ENCODE peak calls at places on chromosomes 4 and X, in five cellular contexts. One of them, this sample, is unnamed.

GRCh38 chrX:39958850-39959249 is 138.9 kb downstream of the BCOR start:
- DNase-seq in cardiac muscle cell: no peak
- DNase-seq in OCI-LY7: no peak
- DNase-seq in esophagus squamous epithelium: no peak
- DNase-seq in cardiac fibroblast: no peak
- DNase-seq in this sample: no peak

GRCh38 chr4:80173387-80173786 is 23.9 kb upstream of the PRDM8 start:
- DNase-seq in cardiac muscle cell: no peak
- DNase-seq in OCI-LY7: peak; percentile 57
- DNase-seq in esophagus squamous epithelium: no peak
- DNase-seq in cardiac fibroblast: peak; percentile 91
- DNase-seq in this sample: no peak

GRCh38 chrX:74509989-74510388 is 88.7 kb downstream of the SLC16A2 start:
- DNase-seq in cardiac muscle cell: no peak
- DNase-seq in OCI-LY7: no peak
- DNase-seq in esophagus squamous epithelium: no peak
- DNase-seq in cardiac fibroblast: no peak
- DNase-seq in this sample: no peak

GRCh38 chr4:148704291-148704690 is 262.1 kb upstream of the NR3C2 start:
- DNase-seq in cardiac muscle cell: no peak
- DNase-seq in OCI-LY7: no peak
- DNase-seq in esophagus squamous epithelium: no peak
- DNase-seq in cardiac fibroblast: peak; percentile 7
- DNase-seq in this sample: no peak

GRCh38 chrX:118364261-118364660 is 18.4 kb downstream of the WDR44 start:
- DNase-seq in cardiac muscle cell: no peak
- DNase-seq in OCI-LY7: no peak
- DNase-seq in esophagus squamous epithelium: no peak
- DNase-seq in cardiac fibroblast: no peak
- DNase-seq in this sample: no peak

GRCh38 chr4:155342142-155342541 is 34.6 kb downstream of the MAP9 start:
- DNase-seq in cardiac muscle cell: no peak
- DNase-seq in OCI-LY7: no peak
- DNase-seq in esophagus squamous epithelium: no peak
- DNase-seq in cardiac fibroblast: peak; percentile 56
- DNase-seq in this sample: no peak

GRCh38 chrX:14389682-14390081 is 139.7 kb upstream of the GLRA2 start:
- DNase-seq in cardiac muscle cell: no peak
- DNase-seq in OCI-LY7: no peak
- DNase-seq in esophagus squamous epithelium: no peak
- DNase-seq in cardiac fibroblast: no peak
- DNase-seq in this sample: no peak

GRCh38 chr4:126386512-126386911 is 1071.8 kb downstream of the FAT4 start:
- DNase-seq in cardiac muscle cell: no peak
- DNase-seq in OCI-LY7: no peak
- DNase-seq in esophagus squamous epithelium: no peak
- DNase-seq in cardiac fibroblast: peak; percentile 13
- DNase-seq in this sample: no peak

GRCh38 chr4:76665139-76665538 is 230.1 kb downstream of the SHROOM3 start:
- DNase-seq in cardiac muscle cell: no peak
- DNase-seq in OCI-LY7: no peak
- DNase-seq in esophagus squamous epithelium: no peak
- DNase-seq in cardiac fibroblast: peak; percentile 37
- DNase-seq in this sample: no peak

GRCh38 chr4:128686032-128686465 is 123.5 kb upstream of the JADE1 start:
- DNase-seq in cardiac muscle cell: no peak
- DNase-seq in OCI-LY7: no peak
- DNase-seq in esophagus squamous epithelium: no peak
- DNase-seq in cardiac fibroblast: no peak
- DNase-seq in this sample: no peak

GRCh38 chr4:25913851-25914669 is at the start of gene SMIM20:
- DNase-seq in cardiac muscle cell: peak; percentile 93
- DNase-seq in OCI-LY7: peak; percentile 93
- DNase-seq in esophagus squamous epithelium: peak; percentile 60
- DNase-seq in cardiac fibroblast: peak; percentile 94
- DNase-seq in this sample: peak; percentile 86

GRCh38 chr4:172648471-172648870 is 520.1 kb upstream of the GALNT7 start:
- DNase-seq in cardiac muscle cell: no peak
- DNase-seq in OCI-LY7: no peak
- DNase-seq in esophagus squamous epithelium: no peak
- DNase-seq in cardiac fibroblast: peak; percentile 46
- DNase-seq in this sample: no peak

GRCh38 chr4:121658125-121658524 is 38.7 kb downstream of the ANXA5 start:
- DNase-seq in cardiac muscle cell: no peak
- DNase-seq in OCI-LY7: no peak
- DNase-seq in esophagus squamous epithelium: no peak
- DNase-seq in cardiac fibroblast: no peak
- DNase-seq in this sample: no peak

GRCh38 chr4:183430317-183430986 is 14.0 kb upstream of the CDKN2AIP start:
- DNase-seq in cardiac muscle cell: peak; percentile 6
- DNase-seq in OCI-LY7: peak; percentile 37
- DNase-seq in esophagus squamous epithelium: no peak
- DNase-seq in cardiac fibroblast: no peak
- DNase-seq in this sample: no peak

GRCh38 chr4:168183717-168184571 is 91.6 kb downstream of the ANXA10 start:
- DNase-seq in cardiac muscle cell: peak; percentile 42
- DNase-seq in OCI-LY7: peak; percentile 18
- DNase-seq in esophagus squamous epithelium: no peak
- DNase-seq in cardiac fibroblast: peak; percentile 66
- DNase-seq in this sample: no peak

GRCh38 chrX:104419926-104420325 is 146.1 kb upstream of the IL1RAPL2 start:
- DNase-seq in cardiac muscle cell: no peak
- DNase-seq in OCI-LY7: no peak
- DNase-seq in esophagus squamous epithelium: no peak
- DNase-seq in cardiac fibroblast: no peak
- DNase-seq in this sample: no peak

GRCh38 chrX:77431227-77431626 is 16.0 kb upstream of the FGF16 start:
- DNase-seq in cardiac muscle cell: no peak
- DNase-seq in OCI-LY7: peak; percentile 8
- DNase-seq in esophagus squamous epithelium: no peak
- DNase-seq in cardiac fibroblast: no peak
- DNase-seq in this sample: no peak

GRCh38 chrX:155293771-155294170 is 29.5 kb upstream of the RAB39B start:
- DNase-seq in cardiac muscle cell: no peak
- DNase-seq in OCI-LY7: no peak
- DNase-seq in esophagus squamous epithelium: no peak
- DNase-seq in cardiac fibroblast: no peak
- DNase-seq in this sample: no peak

GRCh38 chr4:3716876-3717235 is 49.3 kb upstream of the ADRA2C start:
- DNase-seq in cardiac muscle cell: no peak
- DNase-seq in OCI-LY7: no peak
- DNase-seq in esophagus squamous epithelium: no peak
- DNase-seq in cardiac fibroblast: no peak
- DNase-seq in this sample: no peak

GRCh38 chrX:22057667-22058066 is 25.5 kb downstream of the PHEX start:
- DNase-seq in cardiac muscle cell: no peak
- DNase-seq in OCI-LY7: no peak
- DNase-seq in esophagus squamous epithelium: no peak
- DNase-seq in cardiac fibroblast: no peak
- DNase-seq in this sample: no peak

GRCh38 chr4:110400071-110400470 is 75.9 kb upstream of the ENPEP start:
- DNase-seq in cardiac muscle cell: no peak
- DNase-seq in OCI-LY7: no peak
- DNase-seq in esophagus squamous epithelium: no peak
- DNase-seq in cardiac fibroblast: no peak
- DNase-seq in this sample: no peak

GRCh38 chr4:73222466-73223257 is 35.9 kb downstream of the ANKRD17 start:
- DNase-seq in cardiac muscle cell: peak; percentile 82
- DNase-seq in OCI-LY7: peak; percentile 73
- DNase-seq in esophagus squamous epithelium: peak; percentile 2
- DNase-seq in cardiac fibroblast: peak; percentile 96
- DNase-seq in this sample: peak; percentile 18

DNA sequence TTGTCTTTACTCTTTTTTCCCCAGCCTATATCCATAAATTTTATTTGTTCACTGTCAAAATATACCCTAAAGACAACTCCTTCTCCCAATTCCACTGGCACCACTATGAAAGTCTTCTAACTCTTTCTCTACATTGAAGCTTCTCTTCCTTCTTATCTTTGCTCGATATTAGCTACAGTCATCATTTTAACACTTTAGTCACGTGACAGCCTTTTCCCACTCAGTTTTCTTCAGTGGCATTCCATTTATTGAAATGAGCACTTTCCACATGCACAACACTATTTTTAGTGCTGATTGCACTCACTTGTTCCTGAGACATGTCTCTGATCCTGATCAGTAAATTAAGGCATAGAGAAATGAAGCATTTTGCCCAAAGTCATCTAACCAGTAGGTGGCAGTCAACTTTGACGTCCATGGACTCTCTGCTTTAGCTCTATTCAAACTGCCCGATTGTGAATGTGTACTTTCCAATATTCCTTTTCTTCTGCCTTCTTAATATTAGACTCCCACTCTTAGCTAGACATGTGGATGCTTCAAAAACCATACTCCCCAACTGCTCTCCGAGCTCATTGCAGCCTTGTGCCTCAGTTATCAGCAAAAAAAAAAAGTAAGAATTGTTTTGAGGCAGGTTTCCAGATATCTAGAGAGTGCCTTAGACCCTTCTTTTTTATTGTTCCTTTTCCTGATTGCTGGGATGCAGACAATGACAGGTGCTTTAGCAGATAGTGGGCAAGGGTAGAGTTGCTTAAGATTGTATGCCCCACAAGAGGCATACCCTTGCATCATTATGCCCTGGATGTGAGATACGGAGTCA is 394.4 kb upstream of the ADGRL3 start:
- DNase-seq in cardiac muscle cell: peak; percentile 51
- DNase-seq in OCI-LY7: peak; percentile 23
- DNase-seq in esophagus squamous epithelium: no peak
- DNase-seq in cardiac fibroblast: peak; percentile 65
- DNase-seq in this sample: peak; percentile 6
- TF ChIP-seq CTCF in cardiac muscle cell: peak; percentile 63
- TF ChIP-seq CTCF in OCI-LY7: peak; percentile 74
- TF ChIP-seq CTCF in esophagus squamous epithelium: peak; percentile 26
- TF ChIP-seq CTCF in cardiac fibroblast: peak; percentile 73
- TF ChIP-seq CTCF in this sample: peak; percentile 73

GRCh38 chr4:67499799-67500198 is 45.5 kb downstream of the CENPC start:
- DNase-seq in cardiac muscle cell: no peak
- DNase-seq in OCI-LY7: no peak
- DNase-seq in esophagus squamous epithelium: no peak
- DNase-seq in cardiac fibroblast: no peak
- DNase-seq in this sample: no peak

DNA sequence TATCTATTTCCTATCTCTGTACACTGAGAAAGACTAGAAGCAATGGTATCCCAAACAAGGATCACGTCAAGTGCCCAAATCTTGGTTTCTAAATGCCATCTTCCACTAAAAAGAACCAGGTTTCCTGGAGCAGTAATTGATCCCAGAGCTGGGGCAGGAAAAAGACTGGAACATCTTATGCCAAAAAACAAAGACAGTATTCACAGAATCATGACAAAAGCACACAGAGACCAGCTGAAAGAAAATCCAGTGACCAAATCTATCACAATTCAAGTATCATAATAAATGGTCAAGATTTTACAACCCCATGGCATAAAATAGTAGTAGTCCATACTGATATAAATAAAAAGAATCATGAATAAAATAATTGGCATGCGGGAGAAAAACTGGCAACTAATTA is 44.9 kb downstream of the CENPC start:
- DNase-seq in cardiac muscle cell: no peak
- DNase-seq in OCI-LY7: no peak
- DNase-seq in esophagus squamous epithelium: no peak
- DNase-seq in cardiac fibroblast: no peak
- DNase-seq in this sample: no peak
- TF ChIP-seq CTCF in cardiac muscle cell: no peak
- TF ChIP-seq CTCF in OCI-LY7: no peak
- TF ChIP-seq CTCF in esophagus squamous epithelium: no peak
- TF ChIP-seq CTCF in cardiac fibroblast: no peak
- TF ChIP-seq CTCF in this sample: no peak

DNA sequence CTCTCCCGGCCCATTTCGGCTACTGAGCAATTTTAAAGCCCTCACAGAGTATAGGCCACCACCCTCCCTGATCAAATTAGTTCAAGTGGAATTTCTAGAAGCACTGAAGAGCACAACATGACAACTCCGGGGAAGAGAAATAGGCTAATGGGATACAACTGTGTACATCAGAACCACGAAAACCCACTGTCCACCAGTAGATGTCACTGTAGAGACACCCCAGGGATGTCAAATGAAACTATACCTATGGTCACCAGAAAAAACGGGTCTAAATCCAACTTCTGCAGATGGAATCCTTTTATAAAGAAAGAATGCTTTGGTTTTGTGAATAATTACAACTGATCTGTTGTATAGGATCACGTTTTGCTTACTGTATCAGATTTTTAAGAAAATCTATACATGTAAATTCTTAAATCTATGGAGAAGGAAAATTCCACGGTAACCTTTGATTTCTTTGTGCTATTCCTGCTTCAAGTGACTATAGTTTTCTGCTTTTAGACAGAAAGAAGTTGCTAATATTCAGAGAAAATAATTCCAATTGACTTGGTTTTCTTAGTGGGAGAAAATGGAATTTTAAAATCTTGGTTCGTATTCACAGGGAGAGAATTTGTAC is 29.5 kb upstream of the MAP3K15 start:
- DNase-seq in cardiac muscle cell: peak; percentile 50
- DNase-seq in OCI-LY7: peak; percentile 58
- DNase-seq in esophagus squamous epithelium: no peak
- DNase-seq in cardiac fibroblast: peak; percentile 66
- DNase-seq in this sample: peak; percentile 37
- TF ChIP-seq CTCF in cardiac muscle cell: peak; percentile 64
- TF ChIP-seq CTCF in OCI-LY7: peak; percentile 84
- TF ChIP-seq CTCF in esophagus squamous epithelium: peak; percentile 38
- TF ChIP-seq CTCF in cardiac fibroblast: peak; percentile 59
- TF ChIP-seq CTCF in this sample: peak; percentile 78

GRCh38 chrX:36908801-36909403 is 99.3 kb upstream of the FAM47C start:
- DNase-seq in cardiac muscle cell: peak; percentile 57
- DNase-seq in OCI-LY7: peak; percentile 38
- DNase-seq in esophagus squamous epithelium: no peak
- DNase-seq in cardiac fibroblast: peak; percentile 43
- DNase-seq in this sample: no peak
- TF ChIP-seq CTCF in cardiac muscle cell: peak; percentile 53
- TF ChIP-seq CTCF in OCI-LY7: peak; percentile 79
- TF ChIP-seq CTCF in esophagus squamous epithelium: peak; percentile 21
- TF ChIP-seq CTCF in cardiac fibroblast: peak; percentile 41
- TF ChIP-seq CTCF in this sample: peak; percentile 76